ENCODE peak calls at places on chromosomes 2 and 18, in nine cellular contexts. U, R, L, B, J, T, Z, S and V are unnamed samples.
A peak's percentile ranks its signal among the peaks of the same experiment; 100 is the strongest.

GRCh38 chr2:85889648-85890281 is 975 bp upstream of the ST3GAL5 start:
- DNase-seq in U (no peak), R (no peak), L (no peak), B (no peak), J (no peak), T (peak; percentile 56), Z (no peak), S (no peak), V (no peak)

GRCh38 chr2:200466703-200467418 is 43.0 kb downstream of the KCTD18 start:
- DNase-seq in U (no peak), R (peak; percentile 84), L (no peak), B (no peak), J (no peak), T (no peak), Z (no peak), S (peak; percentile 95), V (peak; percentile 80)

GRCh38 chr18:75213610-75214009 is 3.0 kb downstream of the TSHZ1 start:
- DNase-seq in U (no peak), R (no peak), L (no peak), B (no peak), J (peak; percentile 80), T (no peak), Z (peak; percentile 65), S (peak; percentile 32), V (no peak)

GRCh38 chr2:212794471-212794870 is 255.9 kb upstream of the ERBB4 start:
- DNase-seq in U (no peak), R (no peak), L (no peak), B (no peak), J (no peak), T (no peak), Z (no peak), S (peak; percentile 11), V (no peak)

GRCh38 chr18:44804033-44804432 is 123.3 kb downstream of the SETBP1 start:
- DNase-seq in U (no peak), R (no peak), L (no peak), B (no peak), J (no peak), T (no peak), Z (no peak), S (no peak), V (no peak)

GRCh38 chr18:21264651-21265050 is 22.6 kb downstream of the GREB1L start:
- DNase-seq in U (no peak), R (no peak), L (peak; percentile 34), B (no peak), J (peak; percentile 64), T (no peak), Z (peak; percentile 36), S (peak; percentile 52), V (no peak)

GRCh38 chr2:24972315-24972958 is 682 bp upstream of the DNAJC27 start:
- DNase-seq in U (no peak), R (peak; percentile 64), L (no peak), B (no peak), J (no peak), T (peak; percentile 54), Z (no peak), S (peak; percentile 44), V (no peak)

GRCh38 chr2:29273004-29273703 is 157.9 kb downstream of the CLIP4 start:
- DNase-seq in U (no peak), R (peak; percentile 24), L (no peak), B (no peak), J (no peak), T (no peak), Z (no peak), S (no peak), V (no peak)

GRCh38 chr2:134774074-134774742 is 55.4 kb upstream of the TMEM163 start:
- DNase-seq in U (no peak), R (no peak), L (no peak), B (no peak), J (no peak), T (no peak), Z (no peak), S (peak; percentile 28), V (no peak)

GRCh38 chr2:78977661-78978145 is 47.8 kb upstream of the REG3G start:
- DNase-seq in U (no peak), R (no peak), L (no peak), B (no peak), J (no peak), T (no peak), Z (no peak), S (no peak), V (no peak)

GRCh38 chr2:241189093-241189855 is 797 bp downstream of the ANO7 start:
- DNase-seq in U (no peak), R (no peak), L (no peak), B (no peak), J (no peak), T (no peak), Z (no peak), S (no peak), V (no peak)

GRCh38 chr2:229445013-229445412 is 173.9 kb upstream of the PID1 start:
- DNase-seq in U (peak; percentile 94), R (peak; percentile 92), L (peak; percentile 92), B (peak; percentile 71), J (peak; percentile 98), T (peak; percentile 54), Z (peak; percentile 91), S (peak; percentile 97), V (peak; percentile 74)

GRCh38 chr18:79938196-79938595 is 13.3 kb downstream of the SLC66A2 start:
- DNase-seq in U (no peak), R (peak; percentile 14), L (no peak), B (no peak), J (no peak), T (peak; percentile 4), Z (no peak), S (no peak), V (no peak)

GRCh38 chr2:230600285-230600684 is 112.4 kb upstream of the CAB39 start:
- DNase-seq in U (no peak), R (no peak), L (peak; percentile 70), B (no peak), J (no peak), T (no peak), Z (no peak), S (no peak), V (no peak)

GRCh38 chr2:165874445-165875039 is 79.0 kb downstream of the TTC21B start:
- DNase-seq in U (no peak), R (no peak), L (peak; percentile 71), B (no peak), J (peak; percentile 46), T (no peak), Z (peak; percentile 73), S (peak; percentile 80), V (no peak)

GRCh38 chr2:220445429-220446105 is 818.1 kb downstream of the SLC4A3 start:
- DNase-seq in U (no peak), R (no peak), L (no peak), B (no peak), J (peak; percentile 45), T (no peak), Z (peak; percentile 6), S (no peak), V (no peak)

GRCh38 chr2:54259413-54260240 is 3.6 kb upstream of the TSPYL6 start:
- DNase-seq in U (no peak), R (no peak), L (peak; percentile 28), B (no peak), J (no peak), T (no peak), Z (no peak), S (no peak), V (no peak)

DNA sequence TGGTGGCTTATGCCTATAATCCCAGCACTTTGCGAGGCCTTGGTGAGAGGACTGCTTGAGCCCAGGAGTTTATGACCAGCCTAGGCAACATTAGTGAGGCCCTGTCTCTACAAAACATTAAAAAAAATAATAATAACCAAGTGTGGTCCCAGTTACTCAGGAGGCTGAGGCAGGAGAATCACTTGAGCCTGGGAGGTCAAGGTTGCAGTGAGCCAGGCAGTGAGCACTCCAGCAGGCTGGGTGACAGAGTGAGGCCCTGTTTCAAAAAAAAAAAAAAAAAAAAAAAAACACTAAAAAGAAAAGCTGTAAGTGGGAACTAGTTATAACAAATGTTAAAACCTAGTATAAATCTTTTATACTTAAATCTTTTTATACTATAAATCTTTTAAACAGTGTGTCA is 146.2 kb upstream of the ITGA4 start:
- DNase-seq in U (no peak), R (no peak), L (no peak), B (no peak), J (no peak), T (no peak), Z (no peak), S (no peak), V (no peak)
- H3K4me3 ChIP-seq in U (no peak overlapping the region), R (no peak overlapping the region), L (no peak overlapping the region), B (no peak overlapping the region), J (no peak overlapping the region), T (no peak overlapping the region), Z (no peak overlapping the region), S (no peak overlapping the region), V (no peak overlapping the region)

DNA sequence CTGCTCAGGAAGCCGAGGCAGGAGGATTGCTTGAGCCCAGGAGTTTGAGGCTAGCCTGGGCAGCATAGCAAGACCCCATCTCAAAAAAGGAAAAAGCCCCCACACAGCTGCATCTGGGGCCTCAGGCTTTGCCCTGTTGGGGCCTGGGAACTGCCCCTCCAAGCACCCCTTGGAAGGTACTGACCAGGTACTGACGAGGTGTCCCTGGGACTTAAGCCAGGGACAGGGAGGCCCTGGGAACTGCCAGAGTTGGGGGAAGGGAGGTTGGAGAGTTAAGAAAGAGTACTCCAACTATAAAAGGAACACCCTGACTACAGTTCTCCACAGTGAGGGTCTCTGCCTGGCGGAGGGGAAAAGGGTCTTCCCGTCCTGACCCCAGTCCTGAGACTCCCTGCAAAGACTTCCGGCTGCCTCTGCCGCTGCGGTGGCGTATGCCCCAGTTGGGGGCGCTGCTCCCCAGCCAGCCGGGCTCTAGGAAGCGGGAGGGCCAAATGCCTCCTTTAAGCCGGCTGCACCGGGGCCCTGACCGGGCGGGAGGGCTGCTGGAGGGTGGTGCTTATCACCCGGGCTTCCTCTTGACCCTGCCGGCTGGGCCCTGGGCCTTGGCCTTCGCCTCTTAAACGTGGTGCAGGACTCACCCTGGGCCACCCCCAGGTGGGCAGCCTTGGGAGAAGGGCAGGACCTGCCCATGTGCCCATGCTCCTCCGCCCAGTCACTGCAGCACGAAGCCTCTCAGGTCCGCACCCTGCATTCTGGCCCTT is 12.8 kb downstream of the SLC30A3 start:
- DNase-seq in U (no peak), R (no peak), L (no peak), B (no peak), J (no peak), T (no peak), Z (no peak), S (peak; percentile 59), V (peak; percentile 73)
- H3K4me3 ChIP-seq in U (no peak overlapping the region), R (no peak overlapping the region), L (no peak overlapping the region), B (no peak overlapping the region), J (no peak overlapping the region), T (no peak overlapping the region), Z (no peak overlapping the region), S (no peak overlapping the region), V (no peak overlapping the region)

GRCh38 chr2:138475394-138475793 is 26.2 kb upstream of the SPOPL start:
- DNase-seq in U (no peak), R (no peak), L (no peak), B (no peak), J (no peak), T (no peak), Z (no peak), S (no peak), V (no peak)
- H3K4me3 ChIP-seq in U (no peak overlapping the region), R (no peak overlapping the region), L (no peak overlapping the region), B (no peak overlapping the region), J (no peak overlapping the region), T (no peak overlapping the region), Z (no peak overlapping the region), S (no peak overlapping the region), V (no peak overlapping the region)

DNA sequence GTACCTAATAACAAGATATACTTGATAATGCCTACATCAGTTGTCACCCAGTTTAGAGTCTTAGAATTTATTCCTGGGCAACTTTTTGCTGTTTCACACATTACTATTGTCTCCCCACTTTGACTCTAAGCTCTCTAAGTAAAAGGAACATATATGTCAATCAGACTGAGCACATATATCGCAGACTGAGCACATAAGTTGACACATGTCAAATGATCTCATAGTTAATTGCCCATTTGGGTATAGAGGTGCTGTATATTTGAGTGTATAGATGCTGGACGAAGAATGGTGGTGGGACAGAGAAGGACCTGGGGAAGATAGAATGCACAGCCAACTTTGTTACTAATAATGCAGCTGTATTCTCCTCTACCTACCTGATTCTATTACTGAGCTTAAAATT is 746.0 kb upstream of the CDH2 start:
- DNase-seq in U (no peak), R (no peak), L (no peak), B (no peak), J (no peak), T (no peak), Z (no peak), S (no peak), V (no peak)
- H3K4me3 ChIP-seq in U (no peak overlapping the region), R (no peak overlapping the region), L (no peak overlapping the region), B (no peak overlapping the region), J (no peak overlapping the region), T (no peak overlapping the region), Z (no peak overlapping the region), S (no peak overlapping the region), V (no peak overlapping the region)